ENCODE peak calls at places on chromosomes 6 and 20, in four cellular contexts. One of them, this sample, is unnamed.

GRCh38 chr6:142802124-142802523 is 142.9 kb downstream of the HIVEP2 start:
- DNase-seq in H9: no peak
- DNase-seq in H1: no peak
- DNase-seq in IMR-90: peak
- DNase-seq in this sample: peak

GRCh38 chr20:20136313-20136712 is 84.0 kb downstream of the CFAP61 start:
- DNase-seq in IMR-90: no peak
- DNase-seq in H9: no peak
- DNase-seq in H1: no peak
- DNase-seq in this sample: no peak

GRCh38 chr20:20712474-20713243 is at the start of gene RALGAPA2:
- DNase-seq in IMR-90: peak
- DNase-seq in H9: peak
- DNase-seq in H1: peak
- DNase-seq in this sample: peak

GRCh38 chr6:34573567-34574183 is 17.5 kb upstream of the SPDEF start:
- DNase-seq in H9: no peak
- DNase-seq in H1: no peak
- DNase-seq in IMR-90: no peak
- DNase-seq in this sample: no peak

GRCh38 chr6:110476046-110476849 is at the start of gene SLC22A16:
- DNase-seq in H9: no peak
- DNase-seq in IMR-90: no peak
- DNase-seq in H1: no peak
- DNase-seq in this sample: no peak

GRCh38 chr6:43070028-43070632 is 6.0 kb upstream of the PTK7 start:
- DNase-seq in IMR-90: peak
- DNase-seq in H9: no peak
- DNase-seq in H1: no peak
- DNase-seq in this sample: peak

GRCh38 chr6:17418281-17419188 is 25.1 kb downstream of the CAP2 start:
- DNase-seq in H9: peak
- DNase-seq in H1: no peak
- DNase-seq in IMR-90: peak
- DNase-seq in this sample: peak

GRCh38 chr6:41695825-41696224 is 39.6 kb downstream of the TFEB start:
- DNase-seq in IMR-90: no peak
- DNase-seq in H1: no peak
- DNase-seq in H9: no peak
- DNase-seq in this sample: no peak

GRCh38 chr20:21102691-21103311 is 3.4 kb downstream of the LINC00237 start:
- DNase-seq in H1: no peak
- DNase-seq in IMR-90: peak
- DNase-seq in H9: peak
- DNase-seq in this sample: peak

DNA sequence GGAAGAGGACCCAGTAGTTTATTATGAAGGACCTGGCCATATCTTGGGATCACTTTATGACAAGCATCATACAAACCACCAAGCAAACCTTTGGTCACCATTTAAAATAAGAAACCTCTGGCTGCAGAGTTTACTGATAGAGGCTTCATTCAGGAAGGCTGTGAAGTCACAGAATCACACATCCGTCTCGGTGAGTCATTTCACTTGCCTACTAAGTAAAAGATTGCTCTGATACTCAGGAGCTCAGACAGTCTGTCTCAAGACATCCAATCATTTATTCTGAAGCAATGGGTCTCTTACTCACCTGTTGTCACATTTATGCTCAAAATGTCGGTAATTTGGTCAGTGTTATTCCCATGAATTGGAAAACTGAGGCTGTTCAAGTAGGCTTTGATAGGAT is 33.7 kb downstream of the ADGRF5 start:
- DNase-seq in H9: no peak
- DNase-seq in H1: no peak
- DNase-seq in IMR-90: no peak
- DNase-seq in this sample: no peak
- H4K5ac ChIP-seq in H9: no peak
- H4K5ac ChIP-seq in H1: no peak
- H4K5ac ChIP-seq in IMR-90: no peak
- H4K5ac ChIP-seq in this sample: no peak

DNA sequence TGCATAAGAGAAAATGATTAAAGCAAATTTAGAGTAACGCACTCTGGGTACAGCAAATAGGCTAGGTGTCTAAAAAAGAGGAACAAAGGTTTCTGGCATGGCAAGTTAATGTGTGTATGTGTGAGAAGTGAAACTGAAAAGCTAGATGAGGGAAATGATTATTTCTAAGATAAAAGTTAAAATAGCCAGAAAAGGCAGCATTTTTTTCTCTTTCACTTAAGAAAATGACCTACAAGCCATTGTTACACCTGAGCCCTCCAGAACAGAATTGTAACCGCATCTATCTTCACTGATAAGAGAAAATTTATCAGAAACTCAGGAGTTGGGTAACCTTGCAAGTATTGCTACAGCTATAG is 395.4 kb downstream of the TBC1D32 start:
- DNase-seq in H9: no peak
- DNase-seq in H1: no peak
- DNase-seq in IMR-90: no peak
- DNase-seq in this sample: no peak
- H3K56ac ChIP-seq in H9: no peak
- H3K56ac ChIP-seq in H1: no peak
- H3K56ac ChIP-seq in IMR-90: no peak
- H3K56ac ChIP-seq in this sample: no peak

GRCh38 chr6:26578279-26578678 is 18.5 kb upstream of the ABT1 start:
- DNase-seq in IMR-90: no peak
- DNase-seq in H9: no peak
- DNase-seq in H1: no peak
- DNase-seq in this sample: no peak
- H4K5ac ChIP-seq in IMR-90: no peak
- H4K5ac ChIP-seq in H9: no peak
- H4K5ac ChIP-seq in H1: no peak
- H4K5ac ChIP-seq in this sample: no peak

DNA sequence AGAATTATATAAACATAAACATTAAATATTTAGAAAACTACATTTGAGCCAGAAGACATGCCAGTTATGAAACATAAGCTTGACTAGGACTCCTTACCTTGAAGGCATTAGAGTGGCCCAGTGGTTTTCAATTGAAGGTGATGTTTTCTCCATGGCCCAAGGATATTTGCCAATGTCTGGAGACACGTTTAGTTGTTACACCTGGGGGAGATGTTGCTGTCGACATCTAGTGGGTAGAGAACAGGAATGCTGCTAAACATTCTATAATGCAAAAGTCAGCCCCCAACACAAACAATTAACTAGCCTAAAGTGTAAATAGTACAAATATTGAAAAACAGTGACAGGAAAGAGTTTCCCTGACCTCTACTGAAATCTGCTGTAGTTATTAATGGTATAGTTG is 200.9 kb upstream of the HS3ST5 start:
- DNase-seq in IMR-90: no peak
- DNase-seq in H9: no peak
- DNase-seq in H1: no peak
- DNase-seq in this sample: peak
- H3K56ac ChIP-seq in IMR-90: no peak
- H3K56ac ChIP-seq in H9: no peak
- H3K56ac ChIP-seq in H1: no peak
- H3K56ac ChIP-seq in this sample: no peak

GRCh38 chr6:119296036-119297035 is 53.2 kb downstream of the MAN1A1 start:
- DNase-seq in H1: no peak
- DNase-seq in IMR-90: no peak
- DNase-seq in H9: no peak
- DNase-seq in this sample: peak
- H4K5ac ChIP-seq in H1: peak
- H4K5ac ChIP-seq in IMR-90: no peak
- H4K5ac ChIP-seq in H9: no peak
- H4K5ac ChIP-seq in this sample: no peak

GRCh38 chr6:22364314-22364713 is 67.5 kb upstream of the PRL start:
- DNase-seq in H1: no peak
- DNase-seq in IMR-90: no peak
- DNase-seq in H9: no peak
- DNase-seq in this sample: no peak
- H3K56ac ChIP-seq in H1: no peak
- H3K56ac ChIP-seq in IMR-90: no peak
- H3K56ac ChIP-seq in H9: no peak
- H3K56ac ChIP-seq in this sample: no peak

This sample was measured in mesendoderm.